ENCODE peak calls at places on chromosomes 2 and 18, in six cellular contexts. One of them, this sample, is unnamed.

GRCh38 chr2:141468746-141469145 is 662.1 kb downstream of the LRP1B start:
- DNase-seq in C1 segment of cervical spinal cord: no peak
- DNase-seq in lung: no peak
- DNase-seq in putamen: no peak
- DNase-seq in amniotic epithelial cell: no peak
- DNase-seq in LHCN-M2: no peak
- DNase-seq in this sample: no peak

GRCh38 chr2:206031162-206031784 is 54.7 kb downstream of the INO80D start:
- DNase-seq in C1 segment of cervical spinal cord: no peak
- DNase-seq in lung: no peak
- DNase-seq in putamen: no peak
- DNase-seq in amniotic epithelial cell: peak; percentile 51
- DNase-seq in LHCN-M2: peak; percentile 46
- DNase-seq in this sample: peak; percentile 42

GRCh38 chr18:4125246-4125938 is 329.7 kb downstream of the DLGAP1 start:
- DNase-seq in C1 segment of cervical spinal cord: peak; percentile 36
- DNase-seq in lung: no peak
- DNase-seq in putamen: no peak
- DNase-seq in amniotic epithelial cell: no peak
- DNase-seq in LHCN-M2: no peak
- DNase-seq in this sample: no peak

GRCh38 chr2:69583434-69583833 is 60.1 kb downstream of the AAK1 start:
- DNase-seq in C1 segment of cervical spinal cord: no peak
- DNase-seq in lung: no peak
- DNase-seq in putamen: no peak
- DNase-seq in amniotic epithelial cell: no peak
- DNase-seq in LHCN-M2: no peak
- DNase-seq in this sample: no peak

GRCh38 chr2:235594041-235594440 is 100.2 kb downstream of the AGAP1 start:
- DNase-seq in C1 segment of cervical spinal cord: no peak
- DNase-seq in lung: no peak
- DNase-seq in putamen: peak; percentile 77
- DNase-seq in amniotic epithelial cell: peak; percentile 81
- DNase-seq in LHCN-M2: peak; percentile 72
- DNase-seq in this sample: peak; percentile 49

GRCh38 chr2:128633501-128633900 is 314.8 kb upstream of the HS6ST1 start:
- DNase-seq in C1 segment of cervical spinal cord: no peak
- DNase-seq in lung: no peak
- DNase-seq in putamen: no peak
- DNase-seq in amniotic epithelial cell: no peak
- DNase-seq in LHCN-M2: no peak
- DNase-seq in this sample: no peak

GRCh38 chr2:65392609-65393008 is 39.8 kb downstream of the SPRED2 start:
- DNase-seq in C1 segment of cervical spinal cord: peak; percentile 21
- DNase-seq in lung: no peak
- DNase-seq in putamen: no peak
- DNase-seq in amniotic epithelial cell: no peak
- DNase-seq in LHCN-M2: no peak
- DNase-seq in this sample: no peak

GRCh38 chr18:79935098-79935480 is 16.4 kb downstream of the SLC66A2 start:
- DNase-seq in C1 segment of cervical spinal cord: no peak
- DNase-seq in lung: no peak
- DNase-seq in putamen: peak; percentile 57
- DNase-seq in amniotic epithelial cell: no peak
- DNase-seq in LHCN-M2: no peak
- DNase-seq in this sample: no peak

GRCh38 chr2:46147626-46148368 is 149.4 kb upstream of the EPAS1 start:
- DNase-seq in C1 segment of cervical spinal cord: no peak
- DNase-seq in lung: no peak
- DNase-seq in putamen: no peak
- DNase-seq in amniotic epithelial cell: no peak
- DNase-seq in LHCN-M2: no peak
- DNase-seq in this sample: no peak

GRCh38 chr2:182920631-182921056 is 54.2 kb upstream of the FRZB start:
- DNase-seq in C1 segment of cervical spinal cord: no peak
- DNase-seq in lung: no peak
- DNase-seq in putamen: no peak
- DNase-seq in amniotic epithelial cell: no peak
- DNase-seq in LHCN-M2: peak; percentile 12
- DNase-seq in this sample: no peak

GRCh38 chr2:204842731-204843490 is 297.6 kb downstream of the PARD3B start:
- DNase-seq in C1 segment of cervical spinal cord: peak; percentile 2
- DNase-seq in lung: no peak
- DNase-seq in putamen: peak; percentile 72
- DNase-seq in amniotic epithelial cell: peak; percentile 96
- DNase-seq in LHCN-M2: peak; percentile 93
- DNase-seq in this sample: no peak

GRCh38 chr2:888906-889566 is 61.6 kb upstream of the SNTG2 start:
- DNase-seq in C1 segment of cervical spinal cord: no peak
- DNase-seq in lung: peak; percentile 11
- DNase-seq in putamen: no peak
- DNase-seq in amniotic epithelial cell: no peak
- DNase-seq in LHCN-M2: no peak
- DNase-seq in this sample: no peak

GRCh38 chr2:38184964-38185603 is 109.1 kb upstream of the CYP1B1 start:
- DNase-seq in C1 segment of cervical spinal cord: no peak
- DNase-seq in lung: no peak
- DNase-seq in putamen: no peak
- DNase-seq in amniotic epithelial cell: peak; percentile 66
- DNase-seq in LHCN-M2: peak; percentile 93
- DNase-seq in this sample: peak; percentile 60

GRCh38 chr2:75716406-75716805 is 5.7 kb upstream of the GCFC2 start:
- DNase-seq in C1 segment of cervical spinal cord: no peak
- DNase-seq in lung: no peak
- DNase-seq in putamen: peak; percentile 40
- DNase-seq in amniotic epithelial cell: no peak
- DNase-seq in LHCN-M2: no peak
- DNase-seq in this sample: no peak

GRCh38 chr2:205407984-205408383 is 274.3 kb upstream of the NRP2 start:
- DNase-seq in C1 segment of cervical spinal cord: no peak
- DNase-seq in lung: no peak
- DNase-seq in putamen: no peak
- DNase-seq in amniotic epithelial cell: peak; percentile 28
- DNase-seq in LHCN-M2: no peak
- DNase-seq in this sample: no peak

GRCh38 chr2:39719317-39719716 is 53.6 kb downstream of the TMEM178A start:
- DNase-seq in C1 segment of cervical spinal cord: peak; percentile 64
- DNase-seq in lung: no peak
- DNase-seq in putamen: peak; percentile 59
- DNase-seq in amniotic epithelial cell: no peak
- DNase-seq in LHCN-M2: no peak
- DNase-seq in this sample: no peak